ENCODE peak calls at places on chromosomes 6 and 20, in five cellular contexts. B is NCI-H1417 treated with DMSO at 0.1 percent for 48 hours, T is frontal cortex, V is left ventricle myocardium inferior, H is Karpas-422. I is an unnamed sample.
A peak's percentile ranks its signal among the peaks of the same experiment; 100 is the strongest.

GRCh38 chr6:38796006-38796405 is 80.9 kb downstream of the DNAH8 start:
- DNase-seq in B (no peak), T (no peak), V (no peak), H (no peak), I (no peak)

GRCh38 chr6:143581835-143582480 is 70.4 kb upstream of the FUCA2 start:
- DNase-seq in B (no peak), T (no peak), V (no peak), H (no peak), I (no peak)

GRCh38 chr6:118061666-118062065 is 154.6 kb downstream of the SLC35F1 start:
- DNase-seq in B (no peak), T (no peak), V (no peak), H (no peak), I (no peak)

GRCh38 chr20:4100679-4101078 is 85.3 kb upstream of the RNF24 start:
- DNase-seq in B (no peak), T (no peak), V (no peak), H (no peak), I (no peak)

GRCh38 chr6:84738996-84739865 is 25.2 kb downstream of the TBX18 start:
- DNase-seq in B (no peak), T (no peak), V (no peak), H (no peak), I (no peak)

GRCh38 chr20:57654998-57655811 is 35.0 kb upstream of the ZBP1 start:
- DNase-seq in B (no peak), T (peak; percentile 10), V (no peak), H (no peak), I (peak; percentile 12)

GRCh38 chr20:38231786-38232130 is 28.8 kb downstream of the KIAA1755 start:
- DNase-seq in B (no peak), T (no peak), V (peak; percentile 55), H (no peak), I (no peak)

GRCh38 chr6:109875973-109876372 is 102.1 kb upstream of the GPR6 start:
- DNase-seq in B (no peak), T (no peak), V (no peak), H (peak; percentile 32), I (no peak)

GRCh38 chr20:59047938-59048680 is 5.5 kb upstream of the PRELID3B start:
- DNase-seq in B (no peak), T (no peak), V (no peak), H (no peak), I (no peak)

GRCh38 chr6:7203939-7204338 is 96.2 kb downstream of the RREB1 start:
- DNase-seq in B (no peak), T (no peak), V (no peak), H (no peak), I (no peak)

GRCh38 chr6:127879685-127880084 is 21.2 kb downstream of the THEMIS start:
- DNase-seq in B (no peak), T (no peak), V (no peak), H (no peak), I (no peak)

GRCh38 chr20:36919715-36920333 is 31.7 kb downstream of the SAMHD1 start:
- DNase-seq in B (no peak), T (peak; percentile 35), V (no peak), H (peak; percentile 84), I (peak; percentile 70)

GRCh38 chr20:48823960-48824497 is 3.8 kb downstream of the PREX1 start:
- DNase-seq in B (no peak), T (no peak), V (no peak), H (no peak), I (peak; percentile 50)

GRCh38 chr6:12017876-12018401 is 5.8 kb downstream of the HIVEP1 start:
- DNase-seq in B (no peak), T (no peak), V (no peak), H (no peak), I (no peak)

GRCh38 chr6:44341095-44341890 is 1.2 kb upstream of the SPATS1 start:
- DNase-seq in B (no peak), T (no peak), V (no peak), H (no peak), I (no peak)

GRCh38 chr6:170268216-170269129 is 22.4 kb downstream of the DLL1 start:
- DNase-seq in B (no peak), T (no peak), V (no peak), H (no peak), I (no peak)

GRCh38 chr20:57513199-57513598 is 11.7 kb downstream of the CTCFL start:
- DNase-seq in B (no peak), T (no peak), V (no peak), H (no peak), I (no peak)

GRCh38 chr20:9185511-9185910 is 116.6 kb downstream of the PLCB4 start:
- DNase-seq in B (no peak), T (no peak), V (no peak), H (no peak), I (no peak)

GRCh38 chr6:149114167-149114566 is 203.3 kb upstream of the TAB2 start:
- DNase-seq in B (no peak), T (no peak), V (peak; percentile 71), H (no peak), I (no peak)

GRCh38 chr6:106568518-106568917 is 60.8 kb downstream of the RTN4IP1 start:
- DNase-seq in B (no peak), T (no peak), V (no peak), H (no peak), I (no peak)

GRCh38 chr20:63566395-63567131 is 7.5 kb downstream of the HELZ2 start:
- DNase-seq in B (no peak), T (no peak), V (no peak), H (no peak), I (no peak)

GRCh38 chr6:16591681-16592549 is 169.3 kb downstream of the ATXN1 start:
- DNase-seq in B (no peak), T (no peak), V (no peak), H (no peak), I (peak; percentile 10)

GRCh38 chr6:33808781-33809180 is 5.0 kb upstream of the MLN start:
- DNase-seq in B (no peak), T (no peak), V (no peak), H (no peak), I (no peak)